ENCODE peak calls at places on chromosomes 12 and 14, in ten cellular contexts. T is GM23338, C is cardiac muscle cell, G is spleen, W is GM23248, B is Peyer's patch, X is neuronal stem cell, P is astrocyte, Y is pancreas, V is A549. E is an unnamed sample.
A peak's percentile ranks its signal among the peaks of the same experiment; 100 is the strongest.

GRCh38 chr12:104702565-104703139 is 245.9 kb downstream of the CHST11 start:
- DNase-seq in T (no peak), C (no peak), G (peak; percentile 73), W (peak; percentile 92), B (no peak), X (no peak), P (no peak), Y (peak; percentile 30), V (no peak), E (no peak)

GRCh38 chr12:62345667-62346066 is 85.5 kb downstream of the USP15 start:
- DNase-seq in T (no peak), C (no peak), G (no peak), W (no peak), B (no peak), X (no peak), P (no peak), Y (no peak), V (no peak), E (no peak)

GRCh38 chr12:124396544-124397398 is 101.9 kb downstream of the RFLNA start:
- DNase-seq in T (no peak), C (no peak), G (no peak), W (no peak), B (peak; percentile 89), X (no peak), P (no peak), Y (peak; percentile 76), V (no peak), E (no peak)

GRCh38 chr14:61472801-61473376 is 151.5 kb downstream of the PRKCH start:
- DNase-seq in T (no peak), C (no peak), G (peak; percentile 80), W (peak; percentile 24), B (no peak), X (no peak), P (no peak), Y (no peak), V (no peak), E (no peak)

GRCh38 chr12:9083793-9084192 is 31.9 kb downstream of the A2M start:
- DNase-seq in T (no peak), C (no peak), G (no peak), W (no peak), B (no peak), X (no peak), P (no peak), Y (no peak), V (no peak), E (no peak)

GRCh38 chr14:56487761-56488160 is 91.8 kb upstream of the TMEM260 start:
- DNase-seq in T (no peak), C (no peak), G (no peak), W (peak; percentile 85), B (no peak), X (no peak), P (peak; percentile 15), Y (no peak), V (no peak), E (no peak)

GRCh38 chr14:84535491-84535890 is 994.5 kb upstream of the FLRT2 start:
- DNase-seq in T (no peak), C (no peak), G (no peak), W (no peak), B (no peak), X (no peak), P (no peak), Y (no peak), V (no peak), E (no peak)

GRCh38 chr12:111089616-111090015 is 169.2 kb upstream of the MYL2 start:
- DNase-seq in T (no peak), C (no peak), G (peak; percentile 11), W (no peak), B (no peak), X (no peak), P (no peak), Y (no peak), V (no peak), E (no peak)

GRCh38 chr12:28583771-28584261 is 393.6 kb downstream of the CCDC91 start:
- DNase-seq in T (peak; percentile 40), C (no peak), G (no peak), W (peak; percentile 15), B (no peak), X (no peak), P (peak; percentile 82), Y (no peak), V (no peak), E (peak; percentile 92)

GRCh38 chr14:104249092-104249491 is 110.7 kb downstream of the KIF26A start:
- DNase-seq in T (no peak), C (no peak), G (no peak), W (no peak), B (no peak), X (no peak), P (no peak), Y (no peak), V (no peak), E (no peak)

GRCh38 chr12:100521958-100522357 is 48.3 kb downstream of the NR1H4 start:
- DNase-seq in T (no peak), C (no peak), G (no peak), W (no peak), B (no peak), X (no peak), P (no peak), Y (no peak), V (no peak), E (no peak)
- H3K27ac ChIP-seq in T (no peak overlapping the region), C (no peak overlapping the region), G (no peak overlapping the region), W (no peak overlapping the region), B (no peak overlapping the region), X (no peak overlapping the region), P (no peak overlapping the region), Y (no peak overlapping the region), V (no peak overlapping the region), E (no peak overlapping the region)

DNA sequence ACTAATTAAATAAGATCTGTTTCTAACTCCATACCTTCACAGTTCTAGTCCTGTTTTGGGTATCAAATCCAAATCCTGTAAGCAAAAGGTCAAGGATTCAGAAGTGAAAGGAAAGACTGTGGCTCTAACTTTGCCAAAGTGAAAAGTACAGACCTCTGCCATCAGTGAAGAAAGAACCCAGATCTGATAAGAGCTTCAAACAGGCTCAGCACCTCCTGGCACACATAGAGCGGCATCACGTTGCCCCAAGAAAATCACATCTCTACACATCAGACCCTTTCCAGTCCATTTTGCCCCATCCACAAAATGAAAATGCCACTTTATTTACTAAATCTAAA is 23.2 kb downstream of the CLIP1 start:
- DNase-seq in T (no peak), C (no peak), G (no peak), W (no peak), B (no peak), X (no peak), P (no peak), Y (no peak), V (no peak), E (no peak)
- H3K27ac ChIP-seq in T (no peak overlapping the region), C (peak overlapping the region; percentile 89), G (peak overlapping the region; percentile 57), W (peak overlapping the region; percentile 100), B (peak overlapping the region; percentile 89), X (no peak overlapping the region), P (peak overlapping the region; percentile 99), Y (peak overlapping the region; percentile 67), V (peak overlapping the region; percentile 98), E (peak overlapping the region; percentile 97)

DNA sequence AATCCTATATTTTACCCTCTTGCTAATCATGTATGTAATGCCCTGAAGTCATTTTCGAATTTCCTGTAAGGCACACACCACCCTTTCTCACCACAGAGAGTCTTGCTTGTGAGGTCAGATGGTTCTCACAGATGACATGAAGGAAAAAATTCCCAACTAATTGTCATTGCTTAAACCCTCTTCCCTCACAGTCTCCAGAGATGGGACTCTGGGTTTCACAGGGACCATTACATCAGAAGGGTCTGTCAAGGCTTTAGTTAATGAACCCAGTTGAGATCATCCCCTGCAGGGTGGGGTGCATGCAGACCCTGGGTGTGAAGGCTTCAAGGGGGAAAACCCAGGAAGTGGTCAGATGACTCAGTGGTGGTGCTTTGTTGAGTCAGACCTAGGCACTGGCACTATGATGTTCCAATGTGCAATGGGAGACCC is 229.6 kb downstream of the BCAT1 start:
- DNase-seq in T (no peak), C (no peak), G (no peak), W (peak; percentile 42), B (no peak), X (no peak), P (peak; percentile 75), Y (no peak), V (no peak), E (peak; percentile 12)
- H3K27ac ChIP-seq in T (no peak overlapping the region), C (no peak overlapping the region), G (no peak overlapping the region), W (no peak overlapping the region), B (no peak overlapping the region), X (no peak overlapping the region), P (peak overlapping the region; percentile 39), Y (no peak overlapping the region), V (no peak overlapping the region), E (peak overlapping the region; percentile 7)

DNA sequence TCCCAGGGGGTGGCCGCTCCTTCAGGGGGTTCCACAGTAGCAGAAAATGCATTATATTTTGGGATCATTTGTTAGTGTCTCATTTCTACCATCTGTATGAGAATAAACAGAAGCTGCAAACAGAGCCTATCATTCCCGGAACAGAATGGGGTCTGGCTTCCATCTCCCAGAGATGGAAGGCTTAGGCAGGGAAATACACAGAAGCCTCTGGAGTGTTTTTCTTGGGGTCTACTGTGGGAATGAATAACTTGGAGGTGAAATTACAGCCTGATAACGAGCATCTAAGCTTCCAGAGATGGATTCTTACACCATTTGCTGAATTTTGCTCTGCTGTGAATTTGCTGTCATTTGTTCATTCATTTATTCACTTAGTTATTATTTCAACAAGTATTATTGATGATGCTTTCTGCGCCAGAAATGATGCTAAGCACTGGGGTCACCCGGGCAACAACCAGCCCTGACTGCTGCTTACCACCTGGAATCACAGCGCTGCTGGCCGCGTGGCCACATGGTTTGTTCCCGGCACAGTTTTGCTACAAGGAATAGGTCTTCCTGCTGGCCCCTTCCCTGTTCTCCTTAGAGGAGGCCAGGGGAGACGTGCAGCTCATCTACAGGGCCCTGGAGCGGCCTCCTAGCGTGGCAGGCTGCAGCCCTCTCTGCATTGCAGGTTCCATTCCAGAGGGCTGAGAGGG is 6.9 kb downstream of the JDP2 start:
- DNase-seq in T (no peak), C (no peak), G (no peak), W (no peak), B (no peak), X (no peak), P (no peak), Y (no peak), V (no peak), E (no peak)
- H3K27ac ChIP-seq in T (no peak overlapping the region), C (peak overlapping the region; percentile 37), G (no peak overlapping the region), W (peak overlapping the region; percentile 89), B (peak overlapping the region; percentile 34), X (no peak overlapping the region), P (no peak overlapping the region), Y (no peak overlapping the region), V (no peak overlapping the region), E (peak overlapping the region; percentile 48)

GRCh38 chr12:69240625-69240984 is 1.2 kb downstream of the CPSF6 start:
- DNase-seq in T (peak; percentile 49), C (peak; percentile 21), G (no peak), W (peak; percentile 53), B (no peak), X (no peak), P (no peak), Y (no peak), V (peak; percentile 13), E (peak; percentile 22)
- H3K27ac ChIP-seq in T (peak overlapping the region; percentile 99), C (peak overlapping the region; percentile 95), G (peak overlapping the region; percentile 90), W (peak overlapping the region; percentile 84), B (peak overlapping the region; percentile 95), X (no peak overlapping the region), P (peak overlapping the region; percentile 86), Y (peak overlapping the region; percentile 91), V (peak overlapping the region; percentile 99), E (peak overlapping the region; percentile 80)

E was measured in SJCRH30.